ENCODE peak calls at places on chromosomes 2 and 18, in five cellular contexts. Z is KBM-7; O is activated naive CD8-positive, alpha-beta T cell treated with anti-CD3 and anti-CD28 coated beads, Interleukin-2, amount 50 U/mL, for 24 hours; S is iPS-NIHi11; Q is T-helper 1 cell. U is an unnamed sample.

GRCh38 chr18:76923485-76924085 is 101.2 kb downstream of the ZNF236 start:
- DNase-seq in Z (peak), O (no peak), S (peak), Q (no peak), U (no peak)

GRCh38 chr2:20071397-20072383 is 20.3 kb upstream of the LAPTM4A start:
- DNase-seq in Z (no peak), O (no peak), S (peak), Q (no peak), U (no peak)

GRCh38 chr2:232444409-232445148 is 11.4 kb upstream of the ALPI start:
- DNase-seq in Z (peak), O (peak), S (peak), Q (no peak), U (no peak)

GRCh38 chr2:29480423-29480822 is 365.2 kb downstream of the CLIP4 start:
- DNase-seq in Z (peak), O (no peak), S (no peak), Q (no peak), U (no peak)

GRCh38 chr2:208265371-208265806 is 666 bp upstream of the PIKFYVE start:
- DNase-seq in Z (no peak), O (peak), S (peak), Q (no peak), U (no peak)

GRCh38 chr18:42746794-42747193 is 368.7 kb downstream of the RIT2 start:
- DNase-seq in Z (no peak), O (no peak), S (no peak), Q (no peak), U (no peak)

GRCh38 chr18:48342125-48342524 is 67.1 kb downstream of the ZBTB7C start:
- DNase-seq in Z (no peak), O (no peak), S (no peak), Q (no peak), U (no peak)

GRCh38 chr2:147275943-147276342 is 568.9 kb upstream of the ACVR2A start:
- DNase-seq in Z (no peak), O (no peak), S (peak), Q (no peak), U (no peak)

GRCh38 chr2:238869293-238870124 is 21.6 kb downstream of the TWIST2 start:
- DNase-seq in Z (no peak), O (no peak), S (no peak), Q (no peak), U (no peak)

GRCh38 chr18:58180738-58181353 is 136.8 kb downstream of the NEDD4L start:
- DNase-seq in Z (peak), O (peak), S (peak), Q (no peak), U (peak)

GRCh38 chr18:1527805-1528204 is 623.1 kb downstream of the ADCYAP1 start:
- DNase-seq in Z (no peak), O (no peak), S (no peak), Q (no peak), U (no peak)

GRCh38 chr2:58541511-58541910 is 300.4 kb upstream of the FANCL start:
- DNase-seq in Z (no peak), O (no peak), S (peak), Q (no peak), U (no peak)

GRCh38 chr2:98608962-98609604 is 694 bp downstream of the UNC50 start:
- DNase-seq in Z (peak), O (no peak), S (peak), Q (no peak), U (no peak)

GRCh38 chr2:12032421-12032820 is 286.0 kb downstream of the LPIN1 start:
- DNase-seq in Z (no peak), O (no peak), S (no peak), Q (no peak), U (no peak)

GRCh38 chr2:54084600-54084999 is 30.8 kb upstream of the ACYP2 start:
- DNase-seq in Z (no peak), O (no peak), S (no peak), Q (no peak), U (no peak)

GRCh38 chr2:182406221-182406620 is 20.6 kb downstream of the PDE1A start:
- DNase-seq in Z (no peak), O (no peak), S (no peak), Q (no peak), U (no peak)

GRCh38 chr2:225668606-225669266 is 269.2 kb downstream of the NYAP2 start:
- DNase-seq in Z (peak), O (no peak), S (peak), Q (no peak), U (no peak)

GRCh38 chr2:112033600-112033999 is 21.5 kb upstream of the TMEM87B start:
- DNase-seq in Z (peak), O (no peak), S (no peak), Q (no peak), U (no peak)

GRCh38 chr2:54103454-54104314 is 11.7 kb upstream of the ACYP2 start:
- DNase-seq in Z (peak), O (peak), S (peak), Q (no peak), U (no peak)

GRCh38 chr2:108492364-108492763 is 41.9 kb upstream of the LIMS1 start:
- DNase-seq in Z (no peak), O (no peak), S (no peak), Q (no peak), U (no peak)